ENCODE peak calls at places on chromosomes 16 and 17, in six cellular contexts. F is iPS DF 19.7; R is NCI-H510A treated with DMSO at 0.1 percent for 48 hours; E is COLO829; I is stimulated activated CD4-positive, alpha-beta T cell treated with anti-CD3 and anti-CD28 coated beads, Interleukin-4, amount 100 ng/mL, for 48 hours; D is non-pigmented ciliary epithelial cell. C is an unnamed sample.

GRCh38 chr16:82874251-82874650 is 247.5 kb downstream of the CDH13 start:
- DNase-seq in F (no peak), E (no peak), I (no peak), R (no peak), D (no peak), C (no peak)

GRCh38 chr17:78412403-78412802 is 34.0 kb downstream of the PGS1 start:
- DNase-seq in E (peak), F (no peak), R (no peak), I (peak), D (no peak), C (peak)

GRCh38 chr17:49739662-49740271 is 24.2 kb downstream of the FAM117A start:
- DNase-seq in D (no peak), E (no peak), R (peak), I (peak), F (no peak), C (no peak)

GRCh38 chr16:30552956-30553355 is 5.2 kb downstream of the ZNF764 start:
- DNase-seq in R (no peak), I (no peak), D (no peak), E (no peak), F (no peak), C (no peak)

GRCh38 chr17:50356892-50357510 is 11.1 kb downstream of the XYLT2 start:
- DNase-seq in D (no peak), R (no peak), F (no peak), E (no peak), I (no peak), C (no peak)

GRCh38 chr16:8812162-8812843 is 14.7 kb downstream of the PMM2 start:
- DNase-seq in E (no peak), F (no peak), I (no peak), R (no peak), D (no peak), C (no peak)

GRCh38 chr17:4514206-4514605 is 15.5 kb downstream of the SPNS2 start:
- DNase-seq in I (no peak), R (no peak), F (no peak), E (no peak), D (no peak), C (no peak)

GRCh38 chr17:64615025-64615677 is 47.0 kb downstream of the SMURF2 start:
- DNase-seq in F (no peak), I (no peak), R (no peak), E (no peak), D (peak), C (no peak)

GRCh38 chr16:31253642-31254045 is 6.1 kb upstream of the ITGAM start:
- DNase-seq in R (no peak), I (peak), D (no peak), F (no peak), E (no peak), C (no peak)

GRCh38 chr16:85570213-85570734 is 42.8 kb upstream of the GSE1 start:
- DNase-seq in F (no peak), E (no peak), D (no peak), I (no peak), R (no peak), C (no peak)

GRCh38 chr17:65753348-65753747 is 191.9 kb upstream of the AXIN2 start:
- DNase-seq in I (no peak), R (no peak), F (no peak), D (no peak), E (no peak), C (peak)

GRCh38 chr16:6611535-6611934 is 721.1 kb upstream of the RBFOX1 start:
- DNase-seq in F (no peak), D (no peak), R (no peak), I (no peak), E (no peak), C (peak)